ENCODE peak calls at places on chromosomes 3 and 15, in four cellular contexts. A is fibroblast of pulmonary artery; U is effector memory CD4-positive, alpha-beta T cell; G is astrocyte of the spinal cord. D is an unnamed sample.

GRCh38 chr15:33029247-33029646 is 165.3 kb downstream of the FMN1 start:
- DNase-seq in G (no peak), U (no peak), A (no peak), D (no peak)

GRCh38 chr3:14037211-14037610 is 87.5 kb downstream of the CHCHD4 start:
- DNase-seq in U (no peak), G (no peak), A (no peak), D (no peak)

GRCh38 chr3:22089284-22089683 is 338.3 kb upstream of the ZNF385D start:
- DNase-seq in A (peak), G (peak), U (no peak), D (peak)

GRCh38 chr3:69764861-69765260 is 25.6 kb downstream of the MITF start:
- DNase-seq in U (no peak), A (no peak), G (no peak), D (no peak)

GRCh38 chr3:115792206-115792955 is 169.1 kb downstream of the GAP43 start:
- DNase-seq in G (peak), U (no peak), A (no peak), D (no peak)

GRCh38 chr3:6492306-6492705 is 368.6 kb upstream of the GRM7 start:
- DNase-seq in G (no peak), U (no peak), A (no peak), D (no peak)

GRCh38 chr3:108018552-108018951 is 72.3 kb downstream of the CD47 start:
- DNase-seq in U (no peak), G (no peak), A (no peak), D (no peak)

GRCh38 chr3:27714692-27715453 is 7.2 kb downstream of the EOMES start:
- DNase-seq in A (no peak), G (no peak), U (no peak), D (peak)

GRCh38 chr3:26712211-26713026 is 89.8 kb downstream of the LRRC3B start:
- DNase-seq in G (peak), A (peak), U (no peak), D (peak)

GRCh38 chr3:36525115-36525711 is 144.9 kb downstream of the STAC start:
- DNase-seq in U (no peak), G (peak), A (peak), D (no peak)

DNA sequence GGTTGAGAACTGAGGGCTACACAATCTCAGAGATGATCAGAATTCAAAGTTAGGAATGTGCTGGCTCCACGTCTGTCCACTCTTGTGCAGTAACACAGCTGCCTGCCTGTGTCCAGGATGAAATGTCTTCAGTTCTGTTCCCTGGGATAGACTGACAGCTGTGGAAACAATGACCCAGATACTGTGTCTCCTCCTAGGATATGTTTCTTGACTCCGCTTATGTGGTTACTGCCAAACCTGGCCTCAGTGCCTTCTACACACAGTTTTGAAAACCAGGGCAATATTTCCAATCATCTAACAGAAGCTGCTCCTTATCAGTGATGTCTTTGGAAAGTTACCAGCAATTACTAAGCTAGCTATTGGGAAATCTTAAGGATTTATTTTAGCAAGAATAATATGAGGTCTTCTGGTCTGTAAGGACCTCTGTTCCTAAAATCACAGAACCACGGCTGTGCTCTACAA is 67.6 kb downstream of the NOX5 start:
- DNase-seq in A (peak), U (no peak), G (peak), D (no peak)
- H3K4me3 ChIP-seq in A (no peak), U (no peak), G (no peak), D (no peak)

GRCh38 chr3:125146601-125147490 is 65.7 kb downstream of the SLC12A8 start:
- DNase-seq in U (no peak), G (no peak), A (no peak), D (peak)
- H3K4me3 ChIP-seq in U (no peak), G (no peak), A (no peak), D (no peak)

GRCh38 chr3:126537730-126538281 is 13.9 kb downstream of the CHST13 start:
- DNase-seq in U (no peak), A (no peak), G (no peak), D (peak)

GRCh38 chr3:126538316-126538715 is 14.4 kb downstream of the CHST13 start:
- DNase-seq in G (no peak), U (no peak), A (no peak), D (no peak)

GRCh38 chr3:126537116-126537729 is 13.3 kb downstream of the CHST13 start:
- DNase-seq in U (no peak), A (no peak), G (no peak), D (peak)

GRCh38 chr3:126536126-126536525 is 12.2 kb downstream of the CHST13 start:
- DNase-seq in G (no peak), A (no peak), U (no peak), D (no peak)

GRCh38 chr3:126535636-126536035 is 11.7 kb downstream of the CHST13 start:
- DNase-seq in G (no peak), A (no peak), U (no peak), D (no peak)
- H3K4me3 ChIP-seq in G (no peak), A (no peak), U (no peak), D (no peak)

DNA sequence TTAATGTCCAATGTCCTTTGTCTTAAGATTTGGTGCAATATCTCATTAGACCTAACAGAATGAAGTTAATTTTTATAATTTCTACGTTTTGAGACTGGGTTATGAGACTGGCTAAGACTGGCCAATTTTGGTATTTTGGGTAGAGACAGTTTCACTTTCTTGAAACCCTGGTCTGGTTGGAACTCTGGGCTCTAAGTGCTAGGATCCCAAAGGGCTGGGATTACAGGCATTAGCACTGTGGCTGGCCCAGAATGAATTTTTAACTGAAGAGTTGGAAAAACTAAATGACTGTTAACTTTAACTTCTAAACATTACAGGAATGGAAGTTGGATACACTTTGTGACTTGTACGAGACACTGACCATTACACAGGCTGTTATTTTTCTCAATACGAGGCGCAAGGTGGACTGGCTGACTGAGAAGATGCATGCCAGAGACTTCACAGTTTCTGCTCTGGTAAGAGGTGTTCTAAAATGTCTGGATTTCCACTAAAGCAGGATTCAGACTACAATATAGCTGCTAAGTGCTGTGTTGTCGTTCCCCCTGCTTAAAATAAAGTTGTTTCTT is 3.5 kb downstream of the EIF4A2 start:
- DNase-seq in U (no peak), A (no peak), G (no peak), D (no peak)
- H3K4me3 ChIP-seq in U (no peak), A (peak), G (peak), D (peak)

GRCh38 chr15:77821188-77821958 is 188.7 kb upstream of the LINGO1 start:
- DNase-seq in G (peak), A (peak), U (no peak), D (peak)
- H3K4me3 ChIP-seq in G (no peak), A (no peak), U (no peak), D (no peak)

DNA sequence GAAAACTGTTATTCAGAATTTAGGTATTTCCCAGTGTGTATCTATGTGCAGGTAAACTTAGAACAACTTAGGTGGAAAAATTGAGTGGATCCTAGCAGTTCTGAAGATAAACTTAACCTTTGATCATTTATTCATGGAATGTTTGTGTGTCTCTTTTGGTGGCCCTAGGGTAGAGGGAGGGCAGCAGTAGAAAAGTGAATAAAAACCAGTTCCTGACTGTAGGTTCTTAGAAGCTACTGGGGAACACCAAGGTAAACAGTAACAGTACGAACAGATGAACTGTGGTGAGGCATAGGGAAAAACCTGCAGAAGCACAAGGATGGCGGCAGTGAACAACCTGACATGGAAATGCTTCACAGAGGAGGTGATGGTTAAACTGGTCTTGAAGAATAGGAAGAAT is 2.5 kb downstream of the SNRK start:
- DNase-seq in A (no peak), U (no peak), G (no peak), D (no peak)
- H3K4me3 ChIP-seq in A (peak), U (peak), G (peak), D (peak)

DNA sequence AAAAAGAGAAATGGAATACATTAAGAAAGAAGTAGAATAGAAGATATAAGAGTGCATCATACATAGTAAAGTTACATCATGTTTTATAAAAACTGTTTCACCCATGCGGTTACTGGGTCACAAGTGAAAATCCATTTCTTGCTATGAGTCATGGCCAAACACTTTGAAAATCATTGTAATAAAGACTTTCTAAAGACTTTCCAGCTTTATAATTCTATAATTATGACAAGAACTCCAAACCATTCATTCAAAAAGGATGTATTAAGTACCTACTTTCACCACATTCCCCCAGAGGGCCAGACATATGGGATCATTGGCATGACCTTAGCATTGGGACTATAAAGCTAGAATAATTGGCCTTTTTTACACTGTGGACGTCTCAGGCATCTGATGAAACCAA is 3.2 kb upstream of the SKIC8 start:
- DNase-seq in U (no peak), A (peak), G (peak), D (no peak)
- H3K4me3 ChIP-seq in U (no peak), A (no peak), G (no peak), D (no peak)

GRCh38 chr3:18438586-18438985 is 13.4 kb upstream of the SATB1 start:
- DNase-seq in A (no peak), G (no peak), U (peak), D (no peak)
- H3K4me3 ChIP-seq in A (no peak), G (no peak), U (peak), D (no peak)